ENCODE peak calls at places on chromosomes 13 and 19, in four cellular contexts. One of them, this sample, is unnamed.
A peak's percentile ranks its signal among the peaks of the same experiment; 100 is the strongest.

GRCh38 chr13:110774490-110774889 is 61.0 kb downstream of the ING1 start:
- DNase-seq in suprapubic skin: no peak
- DNase-seq in transverse colon: no peak
- DNase-seq in heart left ventricle: no peak
- DNase-seq in this sample: no peak

GRCh38 chr19:45100797-45101196 is 7.8 kb downstream of the PPP1R37 start:
- DNase-seq in transverse colon: no peak
- DNase-seq in suprapubic skin: no peak
- DNase-seq in heart left ventricle: no peak
- DNase-seq in this sample: no peak

GRCh38 chr19:44111910-44112463 is 1.2 kb upstream of the ZNF225 start:
- DNase-seq in suprapubic skin: no peak
- DNase-seq in heart left ventricle: peak; percentile 52
- DNase-seq in transverse colon: no peak
- DNase-seq in this sample: no peak

GRCh38 chr19:41935781-41936415 is 7.6 kb upstream of the ERFL start:
- DNase-seq in transverse colon: no peak
- DNase-seq in heart left ventricle: no peak
- DNase-seq in suprapubic skin: no peak
- DNase-seq in this sample: no peak

GRCh38 chr19:28868836-28869235 is 344.1 kb downstream of the UQCRFS1 start:
- DNase-seq in suprapubic skin: no peak
- DNase-seq in transverse colon: no peak
- DNase-seq in heart left ventricle: no peak
- DNase-seq in this sample: no peak

GRCh38 chr19:40241809-40242384 is 15.4 kb upstream of the CCNP start:
- DNase-seq in heart left ventricle: peak; percentile 77
- DNase-seq in transverse colon: no peak
- DNase-seq in suprapubic skin: no peak
- DNase-seq in this sample: peak; percentile 74

GRCh38 chr19:33401683-33402420 is 28.3 kb downstream of the CEBPG start:
- DNase-seq in suprapubic skin: peak; percentile 52
- DNase-seq in heart left ventricle: no peak
- DNase-seq in transverse colon: no peak
- DNase-seq in this sample: no peak

GRCh38 chr13:66210677-66211076 is 1019.5 kb downstream of the PCDH9 start:
- DNase-seq in suprapubic skin: no peak
- DNase-seq in transverse colon: no peak
- DNase-seq in heart left ventricle: no peak
- DNase-seq in this sample: no peak

GRCh38 chr13:25973085-25973484 is 78.7 kb downstream of the SHISA2 start:
- DNase-seq in transverse colon: no peak
- DNase-seq in suprapubic skin: no peak
- DNase-seq in heart left ventricle: no peak
- DNase-seq in this sample: no peak

GRCh38 chr13:99981115-99982020 is at the start of gene ZIC2:
- DNase-seq in heart left ventricle: no peak
- DNase-seq in transverse colon: no peak
- DNase-seq in suprapubic skin: no peak
- DNase-seq in this sample: no peak

GRCh38 chr13:20544186-20544914 is 18.7 kb upstream of the CRYL1 start:
- DNase-seq in transverse colon: no peak
- DNase-seq in heart left ventricle: no peak
- DNase-seq in suprapubic skin: no peak
- DNase-seq in this sample: no peak

GRCh38 chr19:1360818-1361461 is 22.8 kb upstream of the NDUFS7 start:
- DNase-seq in heart left ventricle: peak; percentile 86
- DNase-seq in suprapubic skin: no peak
- DNase-seq in transverse colon: peak; percentile 35
- DNase-seq in this sample: peak; percentile 78

GRCh38 chr13:44566601-44567000 is 9.5 kb downstream of the TSC22D1 start:
- DNase-seq in transverse colon: no peak
- DNase-seq in heart left ventricle: no peak
- DNase-seq in suprapubic skin: no peak
- DNase-seq in this sample: no peak

GRCh38 chr19:6971366-6971765 is 49.9 kb downstream of the MBD3L2B start:
- DNase-seq in transverse colon: no peak
- DNase-seq in suprapubic skin: no peak
- DNase-seq in heart left ventricle: no peak
- DNase-seq in this sample: no peak

GRCh38 chr13:91544723-91545122 is 146.3 kb downstream of the GPC5 start:
- DNase-seq in heart left ventricle: no peak
- DNase-seq in transverse colon: no peak
- DNase-seq in suprapubic skin: no peak
- DNase-seq in this sample: no peak

GRCh38 chr13:98454389-98454881 is 122.5 kb downstream of the STK24 start:
- DNase-seq in heart left ventricle: no peak
- DNase-seq in transverse colon: no peak
- DNase-seq in suprapubic skin: no peak
- DNase-seq in this sample: no peak

GRCh38 chr19:44799627-44800257 is 9.2 kb upstream of the BCAM start:
- DNase-seq in suprapubic skin: no peak
- DNase-seq in transverse colon: no peak
- DNase-seq in heart left ventricle: no peak
- DNase-seq in this sample: no peak

GRCh38 chr13:63393112-63393511 is 1977.5 kb upstream of the PCDH20 start:
- DNase-seq in transverse colon: no peak
- DNase-seq in suprapubic skin: no peak
- DNase-seq in heart left ventricle: no peak
- DNase-seq in this sample: no peak

GRCh38 chr13:28313579-28313978 is 175.2 kb downstream of the PAN3 start:
- DNase-seq in suprapubic skin: no peak
- DNase-seq in transverse colon: no peak
- DNase-seq in heart left ventricle: no peak
- DNase-seq in this sample: no peak

GRCh38 chr13:98778749-98779148 is 26.3 kb upstream of the SLC15A1 start:
- DNase-seq in suprapubic skin: no peak
- DNase-seq in transverse colon: no peak
- DNase-seq in heart left ventricle: no peak
- DNase-seq in this sample: no peak

GRCh38 chr19:22595918-22596341 is 38.2 kb upstream of the ZNF492 start:
- DNase-seq in transverse colon: no peak
- DNase-seq in suprapubic skin: no peak
- DNase-seq in heart left ventricle: peak; percentile 45
- DNase-seq in this sample: peak; percentile 57

GRCh38 chr19:30222428-30222873 is 149.7 kb upstream of the ZNF536 start:
- DNase-seq in transverse colon: no peak
- DNase-seq in heart left ventricle: no peak
- DNase-seq in suprapubic skin: no peak
- DNase-seq in this sample: no peak

GRCh38 chr19:16914421-16914820 is 25.6 kb downstream of the F2RL3 start:
- DNase-seq in heart left ventricle: no peak
- DNase-seq in suprapubic skin: peak; percentile 39
- DNase-seq in transverse colon: no peak
- DNase-seq in this sample: no peak

GRCh38 chr19:23116802-23117571 is at the start of gene ZNF730:
- DNase-seq in suprapubic skin: peak; percentile 60
- DNase-seq in heart left ventricle: peak; percentile 38
- DNase-seq in transverse colon: peak; percentile 14
- DNase-seq in this sample: peak; percentile 33

GRCh38 chr19:46975918-46976782 is 43.5 kb upstream of the NPAS1 start:
- DNase-seq in heart left ventricle: peak; percentile 96
- DNase-seq in transverse colon: peak; percentile 76
- DNase-seq in suprapubic skin: peak; percentile 97
- DNase-seq in this sample: peak; percentile 96

GRCh38 chr13:114064516-114065140 is 67.8 kb downstream of the RASA3 start:
- DNase-seq in heart left ventricle: peak; percentile 36
- DNase-seq in transverse colon: peak; percentile 40
- DNase-seq in suprapubic skin: peak; percentile 70
- DNase-seq in this sample: peak; percentile 28

GRCh38 chr13:72726721-72727416 is 560 bp downstream of the MZT1 start:
- DNase-seq in suprapubic skin: peak; percentile 77
- DNase-seq in heart left ventricle: peak; percentile 51
- DNase-seq in transverse colon: peak; percentile 63
- DNase-seq in this sample: peak; percentile 42

GRCh38 chr19:58227964-58228583 is 640 bp upstream of the ZNF544 start:
- DNase-seq in suprapubic skin: no peak
- DNase-seq in heart left ventricle: no peak
- DNase-seq in transverse colon: no peak
- DNase-seq in this sample: no peak

GRCh38 chr13:110470272-110471009 is 91.1 kb downstream of the RAB20 start:
- DNase-seq in suprapubic skin: no peak
- DNase-seq in transverse colon: no peak
- DNase-seq in heart left ventricle: no peak
- DNase-seq in this sample: no peak

GRCh38 chr19:10987621-10988297 is 26.9 kb downstream of the SMARCA4 start:
- DNase-seq in transverse colon: no peak
- DNase-seq in suprapubic skin: no peak
- DNase-seq in heart left ventricle: no peak
- DNase-seq in this sample: no peak

DNA sequence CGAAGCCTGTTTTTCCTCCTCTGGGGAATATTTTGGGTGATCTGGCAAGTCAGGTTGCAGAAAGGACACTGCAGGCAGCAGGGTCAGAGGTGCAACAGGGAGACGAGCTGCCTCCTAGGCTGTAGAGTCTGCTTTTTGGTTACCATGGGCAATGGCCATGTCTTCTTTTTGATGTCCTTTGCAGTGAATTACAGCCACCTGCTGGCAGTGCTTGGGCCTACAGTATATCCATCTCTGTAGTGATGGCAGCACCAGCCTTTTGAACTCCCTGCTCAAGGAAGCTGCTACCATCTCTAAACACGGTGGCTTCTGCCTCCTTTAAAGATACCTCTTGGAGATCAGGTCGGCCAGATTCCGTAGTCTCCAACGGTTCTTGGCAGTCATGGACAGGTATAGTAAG is 73.9 kb downstream of the WTIP start:
- DNase-seq in suprapubic skin: no peak
- DNase-seq in heart left ventricle: no peak
- DNase-seq in transverse colon: no peak
- DNase-seq in this sample: no peak
- TF ChIP-seq CTCF in suprapubic skin: no peak
- TF ChIP-seq CTCF in heart left ventricle: no peak
- TF ChIP-seq CTCF in transverse colon: no peak
- TF ChIP-seq CTCF in this sample: peak; percentile 29

GRCh38 chr13:76820759-76821158 is 65.4 kb downstream of the KCTD12 start:
- DNase-seq in suprapubic skin: peak; percentile 77
- DNase-seq in transverse colon: no peak
- DNase-seq in heart left ventricle: peak; percentile 67
- DNase-seq in this sample: peak; percentile 61
- TF ChIP-seq CTCF in suprapubic skin: peak; percentile 20
- TF ChIP-seq CTCF in transverse colon: no peak
- TF ChIP-seq CTCF in heart left ventricle: peak; percentile 24
- TF ChIP-seq CTCF in this sample: peak; percentile 50

DNA sequence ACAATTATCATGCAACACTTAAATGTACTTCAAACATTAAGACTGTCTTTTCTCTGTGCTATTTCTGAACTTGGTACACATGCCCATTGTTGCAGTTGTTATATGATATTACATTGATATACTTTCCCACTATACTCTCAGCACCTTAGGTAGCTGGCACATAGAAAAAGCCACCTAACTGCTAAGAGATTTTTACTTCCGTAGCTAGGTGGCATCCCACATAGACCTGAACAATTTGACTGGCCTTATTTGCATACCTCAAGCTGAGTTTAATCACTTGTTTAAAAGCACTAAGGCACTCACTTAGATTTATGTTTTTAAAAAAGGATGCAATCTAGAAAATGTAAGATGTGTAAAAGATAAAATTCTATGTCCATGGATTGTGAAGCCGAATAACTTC is 194.2 kb downstream of the POU4F1 start:
- DNase-seq in heart left ventricle: no peak
- DNase-seq in suprapubic skin: no peak
- DNase-seq in transverse colon: no peak
- DNase-seq in this sample: no peak
- TF ChIP-seq CTCF in heart left ventricle: no peak
- TF ChIP-seq CTCF in suprapubic skin: no peak
- TF ChIP-seq CTCF in transverse colon: no peak
- TF ChIP-seq CTCF in this sample: no peak

GRCh38 chr13:88068975-88069374 is 397.8 kb downstream of the SLITRK5 start:
- DNase-seq in heart left ventricle: no peak
- DNase-seq in suprapubic skin: no peak
- DNase-seq in transverse colon: no peak
- DNase-seq in this sample: no peak
- TF ChIP-seq CTCF in heart left ventricle: no peak
- TF ChIP-seq CTCF in suprapubic skin: no peak
- TF ChIP-seq CTCF in transverse colon: no peak
- TF ChIP-seq CTCF in this sample: no peak

GRCh38 chr19:51688665-51689571 is 4.2 kb upstream of the SPACA6 start:
- DNase-seq in suprapubic skin: peak; percentile 93
- DNase-seq in transverse colon: peak; percentile 82
- DNase-seq in heart left ventricle: peak; percentile 96
- DNase-seq in this sample: peak; percentile 92
- TF ChIP-seq CTCF in suprapubic skin: peak; percentile 27
- TF ChIP-seq CTCF in transverse colon: no peak
- TF ChIP-seq CTCF in heart left ventricle: no peak
- TF ChIP-seq CTCF in this sample: peak; percentile 39

DNA sequence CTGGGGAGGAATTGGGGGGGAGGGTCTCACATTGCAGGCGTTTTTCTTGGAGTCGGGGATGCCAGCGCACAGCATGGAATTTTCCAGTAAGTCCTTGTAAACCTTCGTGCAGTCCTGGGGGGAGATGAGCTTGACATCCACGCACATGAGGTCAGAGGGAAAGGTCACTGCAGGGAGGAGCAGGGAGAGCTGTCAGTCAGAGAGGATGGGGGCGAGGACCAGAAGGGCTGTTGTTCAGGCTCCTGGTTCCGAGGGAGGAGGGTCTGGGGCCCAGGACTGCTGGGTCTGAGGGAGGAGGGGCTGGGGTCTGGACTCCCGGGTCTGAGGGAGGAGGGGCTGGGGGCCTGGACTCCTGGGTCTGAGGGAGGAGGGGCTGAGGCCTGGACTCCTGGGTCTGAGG is 4.0 kb downstream of the KLK7 start:
- DNase-seq in transverse colon: no peak
- DNase-seq in heart left ventricle: no peak
- DNase-seq in suprapubic skin: no peak
- DNase-seq in this sample: no peak
- TF ChIP-seq CTCF in transverse colon: no peak
- TF ChIP-seq CTCF in heart left ventricle: no peak
- TF ChIP-seq CTCF in suprapubic skin: no peak
- TF ChIP-seq CTCF in this sample: no peak

GRCh38 chr19:19055701-19056100 is 8.1 kb upstream of the SLC25A42 start:
- DNase-seq in heart left ventricle: no peak
- DNase-seq in transverse colon: no peak
- DNase-seq in suprapubic skin: no peak
- DNase-seq in this sample: no peak
- TF ChIP-seq CTCF in heart left ventricle: no peak
- TF ChIP-seq CTCF in transverse colon: no peak
- TF ChIP-seq CTCF in suprapubic skin: no peak
- TF ChIP-seq CTCF in this sample: no peak

DNA sequence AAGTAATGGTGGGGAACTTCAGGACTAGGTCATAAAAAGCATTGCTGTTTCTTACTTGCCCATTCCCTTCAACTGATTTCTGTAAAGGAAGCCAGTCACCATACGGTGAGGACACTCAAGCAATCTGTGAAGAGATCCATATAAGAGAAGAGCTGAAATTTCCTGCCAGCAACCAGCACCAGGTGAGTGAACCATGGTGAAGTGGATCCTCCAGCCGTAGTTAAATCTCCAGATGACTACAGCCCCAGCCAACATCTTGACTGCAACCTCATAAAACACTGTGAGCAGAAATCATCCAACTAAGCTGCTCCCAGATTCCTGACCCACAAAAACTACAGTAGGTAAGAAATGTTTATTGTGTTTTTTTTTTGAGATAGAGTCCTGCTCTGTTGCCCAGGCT is 3.8 kb upstream of the SLC6A16 start:
- DNase-seq in heart left ventricle: no peak
- DNase-seq in transverse colon: no peak
- DNase-seq in suprapubic skin: no peak
- DNase-seq in this sample: no peak
- TF ChIP-seq CTCF in heart left ventricle: no peak
- TF ChIP-seq CTCF in transverse colon: no peak
- TF ChIP-seq CTCF in suprapubic skin: no peak
- TF ChIP-seq CTCF in this sample: no peak

GRCh38 chr19:15235796-15236195 is 3.5 kb upstream of the EPHX3 start:
- DNase-seq in transverse colon: no peak
- DNase-seq in heart left ventricle: no peak
- DNase-seq in suprapubic skin: no peak
- DNase-seq in this sample: no peak
- TF ChIP-seq CTCF in transverse colon: no peak
- TF ChIP-seq CTCF in heart left ventricle: no peak
- TF ChIP-seq CTCF in suprapubic skin: no peak
- TF ChIP-seq CTCF in this sample: no peak